ENCODE peak calls at places on chromosome 9, in six cellular contexts. One of them, this sample, is unnamed.

GRCh38 chr9:117763314-117763713 is 59.1 kb downstream of the TLR4 start:
- DNase-seq in tibial artery: no peak
- DNase-seq in endodermal cell: peak; percentile 84
- DNase-seq in endothelial cell of umbilical vein: peak; percentile 60
- DNase-seq in Karpas-422: no peak
- DNase-seq in MM.1S: no peak
- DNase-seq in this sample: no peak

GRCh38 chr9:32384002-32384363 is 460 bp upstream of the ACO1 start:
- DNase-seq in tibial artery: no peak
- DNase-seq in endodermal cell: no peak
- DNase-seq in endothelial cell of umbilical vein: no peak
- DNase-seq in Karpas-422: peak; percentile 43
- DNase-seq in MM.1S: no peak
- DNase-seq in this sample: no peak

GRCh38 chr9:122327175-122327574 is 43.6 kb upstream of the PTGS1 start:
- DNase-seq in tibial artery: no peak
- DNase-seq in endodermal cell: no peak
- DNase-seq in endothelial cell of umbilical vein: no peak
- DNase-seq in Karpas-422: no peak
- DNase-seq in MM.1S: peak; percentile 56
- DNase-seq in this sample: no peak

GRCh38 chr9:69542942-69543704 is 129.0 kb downstream of the APBA1 start:
- DNase-seq in tibial artery: no peak
- DNase-seq in endodermal cell: peak; percentile 85
- DNase-seq in endothelial cell of umbilical vein: no peak
- DNase-seq in Karpas-422: no peak
- DNase-seq in MM.1S: no peak
- DNase-seq in this sample: no peak

GRCh38 chr9:72462340-72462739 is 59.1 kb upstream of the TMC1 start:
- DNase-seq in tibial artery: no peak
- DNase-seq in endodermal cell: no peak
- DNase-seq in endothelial cell of umbilical vein: peak; percentile 75
- DNase-seq in Karpas-422: no peak
- DNase-seq in MM.1S: no peak
- DNase-seq in this sample: no peak

GRCh38 chr9:71446499-71447411 is 321.6 kb downstream of the CEMIP2 start:
- DNase-seq in tibial artery: no peak
- DNase-seq in endodermal cell: peak; percentile 96
- DNase-seq in endothelial cell of umbilical vein: peak; percentile 68
- DNase-seq in Karpas-422: no peak
- DNase-seq in MM.1S: peak; percentile 66
- DNase-seq in this sample: peak; percentile 38

GRCh38 chr9:112487799-112488345 is 1.2 kb downstream of the KIAA1958 start:
- DNase-seq in tibial artery: no peak
- DNase-seq in endodermal cell: no peak
- DNase-seq in endothelial cell of umbilical vein: no peak
- DNase-seq in Karpas-422: peak; percentile 52
- DNase-seq in MM.1S: no peak
- DNase-seq in this sample: peak; percentile 5

GRCh38 chr9:101337237-101337636 is 47.6 kb downstream of the BAAT start:
- DNase-seq in tibial artery: no peak
- DNase-seq in endodermal cell: no peak
- DNase-seq in endothelial cell of umbilical vein: no peak
- DNase-seq in Karpas-422: no peak
- DNase-seq in MM.1S: no peak
- DNase-seq in this sample: no peak

GRCh38 chr9:136995772-136996308 is 528 bp downstream of the CLIC3 start:
- DNase-seq in tibial artery: peak; percentile 76
- DNase-seq in endodermal cell: no peak
- DNase-seq in endothelial cell of umbilical vein: peak; percentile 13
- DNase-seq in Karpas-422: no peak
- DNase-seq in MM.1S: no peak
- DNase-seq in this sample: no peak

GRCh38 chr9:136992819-136993369 is 672 bp downstream of the PAXX start:
- DNase-seq in tibial artery: no peak
- DNase-seq in endodermal cell: peak; percentile 72
- DNase-seq in endothelial cell of umbilical vein: no peak
- DNase-seq in Karpas-422: no peak
- DNase-seq in MM.1S: no peak
- DNase-seq in this sample: no peak

GRCh38 chr9:136995370-136995769 is 998 bp downstream of the CLIC3 start:
- DNase-seq in tibial artery: no peak
- DNase-seq in endodermal cell: no peak
- DNase-seq in endothelial cell of umbilical vein: no peak
- DNase-seq in Karpas-422: no peak
- DNase-seq in MM.1S: no peak
- DNase-seq in this sample: no peak

GRCh38 chr9:136994885-136995224 is 1.5 kb downstream of the CLIC3 start:
- DNase-seq in tibial artery: no peak
- DNase-seq in endodermal cell: no peak
- DNase-seq in endothelial cell of umbilical vein: no peak
- DNase-seq in Karpas-422: no peak
- DNase-seq in MM.1S: no peak
- DNase-seq in this sample: no peak

DNA sequence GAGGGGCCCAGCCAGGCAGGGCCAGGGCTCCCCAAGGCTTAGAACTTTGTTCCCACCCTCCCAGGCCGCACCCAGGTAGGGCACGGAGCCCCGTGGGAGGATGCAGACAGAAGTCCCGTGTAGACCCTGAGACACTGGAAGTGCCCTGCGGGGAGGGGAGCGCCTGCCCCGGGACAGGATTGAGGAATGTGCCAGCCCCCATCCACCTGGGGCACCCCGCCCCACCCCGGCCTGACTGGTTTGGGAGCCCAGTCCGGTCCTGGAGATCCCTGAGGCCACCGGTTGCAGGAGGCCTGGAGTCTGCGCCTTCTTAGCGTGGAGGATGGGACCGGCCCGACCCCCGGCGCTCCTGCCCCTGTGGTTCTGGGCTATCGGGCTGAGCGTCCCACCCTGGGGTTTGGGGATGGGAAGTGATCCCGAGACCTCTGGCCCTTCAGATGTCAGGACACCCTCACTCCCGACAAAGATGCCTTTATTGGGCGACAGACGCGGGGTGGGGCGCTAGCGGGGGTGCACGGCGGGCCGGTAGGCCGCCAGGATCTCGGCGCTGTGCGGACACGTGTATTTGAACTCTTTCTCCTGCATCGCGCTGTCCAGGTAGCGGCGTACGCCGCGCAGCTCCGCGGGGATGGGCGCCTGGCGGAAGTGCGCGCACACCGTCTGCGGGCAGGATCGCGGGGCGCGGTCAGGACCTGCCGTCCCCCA is 2.0 kb downstream of the CLIC3 start:
- DNase-seq in tibial artery: no peak
- DNase-seq in endodermal cell: no peak
- DNase-seq in endothelial cell of umbilical vein: no peak
- DNase-seq in Karpas-422: no peak
- DNase-seq in MM.1S: no peak
- DNase-seq in this sample: no peak
- H3K4me1 ChIP-seq in tibial artery: peaks cover 24% of the 10 kb centered on the region
- H3K4me1 ChIP-seq in endodermal cell: peaks cover 4% of the 10 kb centered on the region
- H3K4me1 ChIP-seq in endothelial cell of umbilical vein: peaks cover 32% of the 10 kb centered on the region
- H3K4me1 ChIP-seq in Karpas-422: peaks cover 21% of the 10 kb centered on the region
- H3K4me1 ChIP-seq in MM.1S: no peaks in the 10 kb centered on the region
- H3K4me1 ChIP-seq in this sample: peaks cover 27% of the 10 kb centered on the region

GRCh38 chr9:133129001-133129799 is 8.2 kb upstream of the RALGDS start:
- DNase-seq in tibial artery: no peak
- DNase-seq in endodermal cell: no peak
- DNase-seq in endothelial cell of umbilical vein: no peak
- DNase-seq in Karpas-422: no peak
- DNase-seq in MM.1S: no peak
- DNase-seq in this sample: no peak

GRCh38 chr9:133131506-133131905 is 10.5 kb upstream of the RALGDS start:
- DNase-seq in tibial artery: no peak
- DNase-seq in endodermal cell: no peak
- DNase-seq in endothelial cell of umbilical vein: no peak
- DNase-seq in Karpas-422: no peak
- DNase-seq in MM.1S: no peak
- DNase-seq in this sample: no peak

GRCh38 chr9:133132174-133132573 is 11.1 kb upstream of the RALGDS start:
- DNase-seq in tibial artery: no peak
- DNase-seq in endodermal cell: no peak
- DNase-seq in endothelial cell of umbilical vein: no peak
- DNase-seq in Karpas-422: no peak
- DNase-seq in MM.1S: no peak
- DNase-seq in this sample: no peak

GRCh38 chr9:133128152-133128551 is 7.1 kb upstream of the RALGDS start:
- DNase-seq in tibial artery: no peak
- DNase-seq in endodermal cell: no peak
- DNase-seq in endothelial cell of umbilical vein: no peak
- DNase-seq in Karpas-422: no peak
- DNase-seq in MM.1S: no peak
- DNase-seq in this sample: no peak

GRCh38 chr9:133130721-133131244 is 9.7 kb upstream of the RALGDS start:
- DNase-seq in tibial artery: no peak
- DNase-seq in endodermal cell: no peak
- DNase-seq in endothelial cell of umbilical vein: no peak
- DNase-seq in Karpas-422: peak; percentile 72
- DNase-seq in MM.1S: no peak
- DNase-seq in this sample: no peak
- H3K4me1 ChIP-seq in tibial artery: peaks cover 37% of the 10 kb centered on the region
- H3K4me1 ChIP-seq in endodermal cell: peaks cover 15% of the 10 kb centered on the region
- H3K4me1 ChIP-seq in endothelial cell of umbilical vein: peaks cover 40% of the 10 kb centered on the region
- H3K4me1 ChIP-seq in Karpas-422: peaks cover 56% of the 10 kb centered on the region
- H3K4me1 ChIP-seq in MM.1S: no peaks in the 10 kb centered on the region
- H3K4me1 ChIP-seq in this sample: peaks cover 25% of the 10 kb centered on the region

GRCh38 chr9:35706951-35707350 is 17.2 kb upstream of the TPM2 start:
- DNase-seq in tibial artery: no peak
- DNase-seq in endodermal cell: no peak
- DNase-seq in endothelial cell of umbilical vein: no peak
- DNase-seq in Karpas-422: no peak
- DNase-seq in MM.1S: no peak
- DNase-seq in this sample: no peak
- H3K4me1 ChIP-seq in tibial artery: no peaks in the 10 kb centered on the region
- H3K4me1 ChIP-seq in endodermal cell: no peaks in the 10 kb centered on the region
- H3K4me1 ChIP-seq in endothelial cell of umbilical vein: no peaks in the 10 kb centered on the region
- H3K4me1 ChIP-seq in Karpas-422: no peaks in the 10 kb centered on the region
- H3K4me1 ChIP-seq in MM.1S: no peaks in the 10 kb centered on the region
- H3K4me1 ChIP-seq in this sample: no peaks in the 10 kb centered on the region

GRCh38 chr9:16813838-16814237 is 56.6 kb downstream of the BNC2 start:
- DNase-seq in tibial artery: no peak
- DNase-seq in endodermal cell: no peak
- DNase-seq in endothelial cell of umbilical vein: no peak
- DNase-seq in Karpas-422: no peak
- DNase-seq in MM.1S: no peak
- DNase-seq in this sample: no peak
- H3K4me1 ChIP-seq in tibial artery: no peaks in the 10 kb centered on the region
- H3K4me1 ChIP-seq in endodermal cell: peaks cover 11% of the 10 kb centered on the region
- H3K4me1 ChIP-seq in endothelial cell of umbilical vein: no peaks in the 10 kb centered on the region
- H3K4me1 ChIP-seq in Karpas-422: no peaks in the 10 kb centered on the region
- H3K4me1 ChIP-seq in MM.1S: peaks cover 6% of the 10 kb centered on the region
- H3K4me1 ChIP-seq in this sample: no peaks in the 10 kb centered on the region